ENCODE peak calls at places on chromosomes 16 and 17, in six cellular contexts. U is tibial nerve, P is cardiac muscle cell, Q is tibial artery, M is A549, K is adrenal gland. J is an unnamed sample.

GRCh38 chr17:17849147-17849820 is 12.5 kb upstream of the SREBF1 start:
- DNase-seq in U (no peak), P (peak; percentile 76), Q (peak; percentile 94), M (no peak), K (peak; percentile 86), J (peak; percentile 92)

GRCh38 chr17:42660692-42661345 is 1.7 kb downstream of the TUBG2 start:
- DNase-seq in U (no peak), P (peak; percentile 57), Q (no peak), M (peak; percentile 68), K (no peak), J (no peak)

GRCh38 chr17:61227866-61228265 is 171.8 kb upstream of the TBX2 start:
- DNase-seq in U (no peak), P (no peak), Q (no peak), M (no peak), K (no peak), J (no peak)

GRCh38 chr17:74450925-74451403 is 15.5 kb upstream of the CD300A start:
- DNase-seq in U (no peak), P (no peak), Q (no peak), M (no peak), K (no peak), J (no peak)

GRCh38 chr16:30430428-30430970 is 669 bp upstream of the DCTPP1 start:
- DNase-seq in U (no peak), P (no peak), Q (no peak), M (no peak), K (no peak), J (no peak)

GRCh38 chr16:16144416-16144815 is 78.9 kb downstream of the ABCC6 start:
- DNase-seq in U (no peak), P (no peak), Q (no peak), M (no peak), K (no peak), J (no peak)

GRCh38 chr17:30064738-30065137 is 51.9 kb upstream of the NSRP1 start:
- DNase-seq in U (no peak), P (no peak), Q (no peak), M (no peak), K (no peak), J (no peak)

GRCh38 chr16:24253192-24253591 is 2.9 kb upstream of the CACNG3 start:
- DNase-seq in U (no peak), P (peak; percentile 48), Q (no peak), M (peak; percentile 65), K (peak; percentile 61), J (peak; percentile 56)

GRCh38 chr16:74111583-74111982 is 185.0 kb upstream of the PSMD7 start:
- DNase-seq in U (no peak), P (no peak), Q (no peak), M (no peak), K (no peak), J (no peak)

GRCh38 chr16:49592507-49593422 is 219.2 kb downstream of the C16orf78 start:
- DNase-seq in U (no peak), P (peak; percentile 38), Q (peak; percentile 51), M (peak; percentile 35), K (peak; percentile 55), J (no peak)

GRCh38 chr16:56347670-56348069 is 77.7 kb downstream of the AMFR start:
- DNase-seq in U (no peak), P (no peak), Q (no peak), M (no peak), K (no peak), J (peak; percentile 37)

GRCh38 chr17:32894245-32894644 is 17.3 kb upstream of the MYO1D start:
- DNase-seq in U (no peak), P (no peak), Q (no peak), M (no peak), K (no peak), J (no peak)

GRCh38 chr16:89093602-89094251 is at the start of gene ACSF3:
- DNase-seq in U (peak; percentile 36), P (peak; percentile 72), Q (peak; percentile 78), M (peak; percentile 60), K (peak; percentile 75), J (peak; percentile 85)
- H3K4me1 ChIP-seq in U (peaks cover 13% of the 10 kb centered on the region), P (peaks cover 20% of the 10 kb centered on the region), Q (peaks cover 8% of the 10 kb centered on the region), M (peaks cover 10% of the 10 kb centered on the region), K (peaks cover 36% of the 10 kb centered on the region), J (peaks cover 6% of the 10 kb centered on the region)

GRCh38 chr17:7438656-7439460 is 454 bp upstream of the FGF11 start:
- DNase-seq in U (no peak), P (no peak), Q (no peak), M (no peak), K (no peak), J (peak; percentile 10)
- H3K9me3 ChIP-seq in U (no peaks in the 10 kb centered on the region), P (no peaks in the 10 kb centered on the region), Q (no peaks in the 10 kb centered on the region), M (no peaks in the 10 kb centered on the region), K (no peaks in the 10 kb centered on the region), J (no peaks in the 10 kb centered on the region)

GRCh38 chr16:11135167-11135973 is 120.6 kb downstream of the SOCS1 start:
- DNase-seq in U (no peak), P (peak; percentile 61), Q (peak; percentile 72), M (no peak), K (no peak), J (no peak)

GRCh38 chr16:11131706-11132105 is 124.3 kb downstream of the SOCS1 start:
- DNase-seq in U (no peak), P (no peak), Q (peak; percentile 72), M (no peak), K (no peak), J (peak; percentile 53)

GRCh38 chr16:11130978-11131665 is 124.9 kb downstream of the SOCS1 start:
- DNase-seq in U (no peak), P (no peak), Q (peak; percentile 60), M (no peak), K (no peak), J (peak; percentile 65)

GRCh38 chr16:11134722-11135121 is 121.3 kb downstream of the SOCS1 start:
- DNase-seq in U (no peak), P (no peak), Q (no peak), M (no peak), K (no peak), J (peak; percentile 81)

DNA sequence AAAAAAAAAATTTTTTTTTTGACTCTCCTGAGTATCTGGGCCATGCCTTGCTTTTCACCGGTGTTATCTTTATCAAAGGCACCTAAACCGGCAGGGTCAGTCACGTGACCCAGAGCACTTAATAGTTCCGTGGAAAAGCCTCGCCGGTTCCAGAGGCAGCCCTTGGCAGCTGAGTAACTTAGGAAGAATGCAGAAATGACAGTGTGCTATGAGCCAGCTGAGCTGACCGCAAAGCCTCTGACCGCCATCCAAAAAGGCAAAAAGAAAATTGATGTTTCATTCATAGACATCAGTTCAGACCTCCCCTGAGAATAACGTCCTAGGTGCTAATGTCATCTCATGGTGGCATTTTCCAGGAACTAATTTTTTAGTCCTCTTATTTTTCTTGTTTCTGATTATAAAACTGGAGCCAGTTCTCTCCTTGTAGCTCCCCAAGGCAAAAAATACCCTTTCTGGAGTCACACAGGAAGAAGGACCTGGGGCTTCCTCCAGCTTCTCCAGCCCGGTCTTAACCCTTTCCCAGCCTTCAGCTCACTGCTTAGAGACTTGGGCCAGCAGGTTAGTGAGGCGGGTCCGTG is 122.6 kb downstream of the SOCS1 start:
- DNase-seq in U (peak; percentile 79), P (peak; percentile 94), Q (peak; percentile 89), M (no peak), K (peak; percentile 96), J (peak; percentile 82)
- H3K4me1 ChIP-seq in U (peaks cover 20% of the 10 kb centered on the region), P (peaks cover 30% of the 10 kb centered on the region), Q (peaks cover 21% of the 10 kb centered on the region), M (no peaks in the 10 kb centered on the region), K (peaks cover 42% of the 10 kb centered on the region), J (peaks cover 29% of the 10 kb centered on the region)

DNA sequence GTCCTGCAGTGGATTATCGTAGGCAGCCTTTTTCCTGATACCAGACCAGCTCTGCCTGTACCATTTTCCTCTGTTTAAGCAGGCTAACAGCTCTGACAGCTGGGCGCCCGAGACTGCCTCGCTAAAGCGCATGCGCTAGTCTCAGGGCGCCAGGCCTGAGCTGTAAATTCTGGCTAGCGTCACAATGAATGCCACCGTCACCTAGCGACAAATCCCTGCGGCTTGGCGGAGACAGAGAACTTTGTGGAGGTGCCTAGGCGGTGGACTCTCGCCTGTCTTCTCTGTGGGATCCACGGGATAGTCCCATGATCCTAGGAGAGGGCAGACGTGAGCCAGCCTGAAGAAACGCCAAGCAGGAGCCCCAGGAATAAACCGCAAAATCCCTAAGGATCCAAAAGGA is 573.9 kb downstream of the KCNJ18 start:
- DNase-seq in U (no peak), P (no peak), Q (no peak), M (no peak), K (peak; percentile 23), J (no peak)
- H3K9me3 ChIP-seq in U (peaks cover 8% of the 10 kb centered on the region), P (no peaks in the 10 kb centered on the region), Q (no peaks in the 10 kb centered on the region), M (no peaks in the 10 kb centered on the region), K (no peaks in the 10 kb centered on the region), J (no peaks in the 10 kb centered on the region)

DNA sequence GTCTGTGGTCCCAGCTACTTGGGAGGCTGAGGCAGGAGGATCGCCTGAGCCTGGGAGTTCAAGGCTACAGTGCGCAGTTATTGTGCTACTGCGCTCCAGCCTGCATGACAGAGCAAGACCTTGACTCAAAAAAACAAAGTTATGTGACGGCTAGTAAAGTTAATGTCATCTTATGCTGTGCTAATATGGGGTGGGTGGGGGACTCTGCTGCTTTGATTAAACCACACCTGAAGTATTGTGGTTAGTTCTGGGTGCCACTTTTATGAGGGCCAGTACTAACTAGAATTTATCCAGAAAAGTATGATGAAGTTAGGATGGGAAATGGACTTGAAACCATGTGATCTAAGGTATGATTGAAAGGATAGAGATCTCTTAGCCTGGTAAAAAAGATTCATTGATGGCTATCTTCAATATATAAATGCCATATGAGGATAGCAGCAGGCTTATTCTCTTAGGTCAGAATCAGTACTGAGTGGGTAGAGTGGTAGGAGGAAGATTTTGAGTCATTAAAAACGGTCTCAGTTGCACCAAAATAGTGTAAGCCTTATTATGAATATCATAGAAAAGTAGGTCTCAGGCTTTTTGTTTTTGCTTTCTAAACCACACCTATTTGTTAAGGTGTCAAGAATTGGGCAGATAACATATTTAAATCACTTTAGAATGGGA is 5.6 kb downstream of the WSB1 start:
- DNase-seq in U (no peak), P (no peak), Q (no peak), M (no peak), K (no peak), J (no peak)
- H3K4me1 ChIP-seq in U (peaks cover 39% of the 10 kb centered on the region), P (peaks cover 9% of the 10 kb centered on the region), Q (peaks cover 30% of the 10 kb centered on the region), M (peaks cover 37% of the 10 kb centered on the region), K (peaks cover 72% of the 10 kb centered on the region), J (peaks cover 11% of the 10 kb centered on the region)

DNA sequence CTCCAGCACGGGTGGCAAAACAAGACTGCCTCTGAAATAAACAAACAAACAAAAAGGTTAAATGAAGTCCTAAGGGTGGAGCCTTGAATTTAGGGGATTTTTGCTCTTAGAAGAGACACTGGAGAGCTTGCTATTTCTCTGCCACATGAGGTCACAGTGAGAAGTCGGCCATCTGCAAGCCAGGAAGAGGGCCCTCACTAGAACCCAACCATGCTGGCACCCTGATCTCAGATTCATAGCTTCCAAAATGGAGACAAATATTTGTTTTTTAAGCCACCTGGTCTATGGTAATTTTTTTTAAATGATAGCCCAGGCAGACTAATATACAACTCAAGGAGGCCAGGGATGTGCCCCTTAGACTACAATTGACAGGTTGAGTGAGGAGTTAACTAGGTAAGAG is 255.5 kb downstream of the XYLT1 start:
- DNase-seq in U (no peak), P (no peak), Q (no peak), M (no peak), K (no peak), J (no peak)
- H3K9me3 ChIP-seq in U (peaks cover 11% of the 10 kb centered on the region), P (no peaks in the 10 kb centered on the region), Q (peaks cover 6% of the 10 kb centered on the region), M (peaks cover 11% of the 10 kb centered on the region), K (no peaks in the 10 kb centered on the region), J (no peaks in the 10 kb centered on the region)

GRCh38 chr17:37608369-37609169 is 649 bp downstream of the SYNRG start:
- DNase-seq in U (no peak), P (peak; percentile 38), Q (no peak), M (peak; percentile 22), K (no peak), J (no peak)
- H3K4me1 ChIP-seq in U (peaks cover 15% of the 10 kb centered on the region), P (peaks cover 12% of the 10 kb centered on the region), Q (no peaks in the 10 kb centered on the region), M (peaks cover 20% of the 10 kb centered on the region), K (peaks cover 41% of the 10 kb centered on the region), J (peaks cover 2% of the 10 kb centered on the region)